ENCODE peak calls at places on chromosomes 3 and 15, in six cellular contexts. One of them, this sample, is unnamed.

GRCh38 chr15:66863382-66864085 is 161.5 kb downstream of the SMAD6 start:
- DNase-seq in fibroblast of lung: no peak
- DNase-seq in HepG2: no peak
- DNase-seq in astrocyte: no peak
- DNase-seq in K562: no peak
- DNase-seq in A549: no peak
- DNase-seq in this sample: no peak

GRCh38 chr3:182787302-182788036 is 5.8 kb upstream of the ATP11B start:
- DNase-seq in K562: peak; percentile 72
- DNase-seq in fibroblast of lung: peak; percentile 69
- DNase-seq in A549: no peak
- DNase-seq in astrocyte: peak; percentile 64
- DNase-seq in HepG2: no peak
- DNase-seq in this sample: no peak

GRCh38 chr3:4794331-4794730 is 184.9 kb upstream of the BHLHE40 start:
- DNase-seq in A549: no peak
- DNase-seq in K562: no peak
- DNase-seq in HepG2: no peak
- DNase-seq in fibroblast of lung: peak; percentile 57
- DNase-seq in astrocyte: peak; percentile 48
- DNase-seq in this sample: no peak

GRCh38 chr3:55489804-55490132 is 2.7 kb upstream of the WNT5A start:
- DNase-seq in astrocyte: no peak
- DNase-seq in K562: no peak
- DNase-seq in HepG2: no peak
- DNase-seq in A549: no peak
- DNase-seq in fibroblast of lung: peak; percentile 49
- DNase-seq in this sample: peak; percentile 68

GRCh38 chr3:111910806-111911205 is 51.7 kb downstream of the PHLDB2 start:
- DNase-seq in K562: no peak
- DNase-seq in astrocyte: peak; percentile 97
- DNase-seq in A549: no peak
- DNase-seq in HepG2: no peak
- DNase-seq in fibroblast of lung: peak; percentile 97
- DNase-seq in this sample: no peak

GRCh38 chr3:5809811-5810210 is 622.3 kb downstream of the EDEM1 start:
- DNase-seq in A549: no peak
- DNase-seq in fibroblast of lung: no peak
- DNase-seq in K562: no peak
- DNase-seq in astrocyte: no peak
- DNase-seq in HepG2: no peak
- DNase-seq in this sample: no peak

GRCh38 chr3:143199998-143200909 is 80.7 kb downstream of the CHST2 start:
- DNase-seq in astrocyte: peak; percentile 14
- DNase-seq in HepG2: no peak
- DNase-seq in K562: no peak
- DNase-seq in fibroblast of lung: peak; percentile 37
- DNase-seq in A549: no peak
- DNase-seq in this sample: no peak

GRCh38 chr3:48521635-48522034 is 17.7 kb upstream of the SHISA5 start:
- DNase-seq in A549: no peak
- DNase-seq in K562: no peak
- DNase-seq in astrocyte: no peak
- DNase-seq in HepG2: no peak
- DNase-seq in fibroblast of lung: no peak
- DNase-seq in this sample: no peak

GRCh38 chr3:53938645-53939044 is 47.0 kb upstream of the SELENOK start:
- DNase-seq in HepG2: peak; percentile 25
- DNase-seq in astrocyte: peak; percentile 23
- DNase-seq in fibroblast of lung: peak; percentile 41
- DNase-seq in K562: peak; percentile 48
- DNase-seq in A549: peak; percentile 44
- DNase-seq in this sample: peak; percentile 78

GRCh38 chr3:41503998-41504623 is 304.8 kb downstream of the CTNNB1 start:
- DNase-seq in astrocyte: no peak
- DNase-seq in A549: no peak
- DNase-seq in HepG2: no peak
- DNase-seq in K562: no peak
- DNase-seq in fibroblast of lung: no peak
- DNase-seq in this sample: no peak

GRCh38 chr3:179563298-179563934 is 690 bp downstream of the ACTL6A start:
- DNase-seq in astrocyte: peak; percentile 55
- DNase-seq in fibroblast of lung: peak; percentile 70
- DNase-seq in K562: peak; percentile 83
- DNase-seq in HepG2: peak; percentile 70
- DNase-seq in A549: peak; percentile 80
- DNase-seq in this sample: peak; percentile 88

GRCh38 chr3:72896996-72897757 is 9.3 kb downstream of the GXYLT2 start:
- DNase-seq in A549: no peak
- DNase-seq in astrocyte: peak; percentile 35
- DNase-seq in K562: no peak
- DNase-seq in fibroblast of lung: peak; percentile 46
- DNase-seq in HepG2: no peak
- DNase-seq in this sample: peak; percentile 38

GRCh38 chr15:95182081-95182480 is 950.7 kb downstream of the MCTP2 start:
- DNase-seq in astrocyte: no peak
- DNase-seq in HepG2: no peak
- DNase-seq in K562: no peak
- DNase-seq in A549: no peak
- DNase-seq in fibroblast of lung: no peak
- DNase-seq in this sample: no peak

GRCh38 chr3:48187579-48188265 is 495 bp downstream of the CDC25A start:
- DNase-seq in HepG2: no peak
- DNase-seq in K562: peak; percentile 31
- DNase-seq in fibroblast of lung: peak; percentile 8
- DNase-seq in astrocyte: no peak
- DNase-seq in A549: no peak
- DNase-seq in this sample: peak; percentile 74

GRCh38 chr15:47975422-47975821 is 145.4 kb upstream of the SLC24A5 start:
- DNase-seq in astrocyte: no peak
- DNase-seq in fibroblast of lung: no peak
- DNase-seq in K562: no peak
- DNase-seq in HepG2: no peak
- DNase-seq in A549: no peak
- DNase-seq in this sample: no peak

GRCh38 chr15:57595011-57595866 is 3.5 kb downstream of the MYZAP start:
- DNase-seq in HepG2: peak; percentile 21
- DNase-seq in astrocyte: no peak
- DNase-seq in fibroblast of lung: no peak
- DNase-seq in K562: no peak
- DNase-seq in A549: no peak
- DNase-seq in this sample: peak; percentile 38

DNA sequence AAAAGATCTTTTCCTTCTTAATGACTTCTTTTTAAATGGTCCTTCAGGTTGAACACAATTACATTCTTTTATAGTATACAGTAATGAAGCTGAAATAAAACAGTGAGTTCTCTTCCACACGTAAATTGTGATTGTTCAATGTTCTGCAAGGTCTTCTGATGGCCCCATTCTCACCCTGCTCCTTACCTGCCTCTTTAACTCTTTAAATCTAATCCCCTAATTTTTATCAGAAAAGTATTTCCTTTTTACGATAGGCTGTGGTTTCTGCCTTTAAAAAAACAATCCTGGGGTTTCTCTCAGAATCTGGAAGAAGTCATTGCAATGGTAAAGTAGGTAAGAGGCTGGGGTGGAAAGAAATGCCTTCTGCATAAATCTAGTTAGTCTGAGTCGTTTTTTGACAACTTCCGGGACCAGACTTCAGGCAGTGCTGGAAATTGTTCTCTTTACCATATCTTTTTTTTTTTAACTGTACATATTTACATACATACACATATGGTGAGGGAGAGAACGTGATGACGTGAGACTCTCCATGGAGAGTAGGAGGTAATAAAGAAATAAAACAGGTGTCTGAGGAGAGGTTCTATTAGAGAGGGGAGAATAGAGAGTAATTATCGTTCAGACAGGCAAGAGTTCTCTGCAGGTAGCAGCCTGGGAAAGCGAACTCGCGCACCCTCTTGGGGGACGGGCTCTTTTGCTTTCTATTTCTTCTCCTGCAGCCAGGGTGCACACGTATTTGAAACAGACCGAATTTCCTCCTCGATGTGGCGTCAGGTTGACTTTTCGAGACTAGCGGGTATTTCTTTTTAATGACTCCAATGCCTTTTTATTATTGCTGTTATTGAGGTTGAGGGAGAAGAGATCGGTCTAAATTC is at the start of gene SIDT1:
- DNase-seq in astrocyte: no peak
- DNase-seq in fibroblast of lung: peak; percentile 15
- DNase-seq in K562: peak; percentile 5
- DNase-seq in HepG2: no peak
- DNase-seq in A549: peak; percentile 48
- DNase-seq in this sample: peak; percentile 56
- H3K4me2 ChIP-seq in astrocyte: peak within 1 kb of the TSS; percentile 96
- H3K4me2 ChIP-seq in fibroblast of lung: peak within 1 kb of the TSS; percentile 69
- H3K4me2 ChIP-seq in K562: peak within 1 kb of the TSS; percentile 25
- H3K4me2 ChIP-seq in HepG2: peak within 1 kb of the TSS; percentile 75
- H3K4me2 ChIP-seq in A549: peak within 1 kb of the TSS; percentile 98
- H3K4me2 ChIP-seq in this sample: peak within 1 kb of the TSS; percentile 96

GRCh38 chr3:87158823-87159222 is 68.3 kb upstream of the CHMP2B start:
- DNase-seq in HepG2: no peak
- DNase-seq in astrocyte: no peak
- DNase-seq in fibroblast of lung: no peak
- DNase-seq in A549: no peak
- DNase-seq in K562: no peak
- DNase-seq in this sample: no peak

GRCh38 chr3:87167634-87168456 is 59.3 kb upstream of the CHMP2B start:
- DNase-seq in A549: peak; percentile 65
- DNase-seq in K562: peak; percentile 42
- DNase-seq in astrocyte: peak; percentile 16
- DNase-seq in fibroblast of lung: peak; percentile 34
- DNase-seq in HepG2: peak; percentile 31
- DNase-seq in this sample: peak; percentile 66

GRCh38 chr3:87161486-87161885 is 65.6 kb upstream of the CHMP2B start:
- DNase-seq in astrocyte: no peak
- DNase-seq in HepG2: no peak
- DNase-seq in A549: peak; percentile 4
- DNase-seq in K562: no peak
- DNase-seq in fibroblast of lung: no peak
- DNase-seq in this sample: no peak

DNA sequence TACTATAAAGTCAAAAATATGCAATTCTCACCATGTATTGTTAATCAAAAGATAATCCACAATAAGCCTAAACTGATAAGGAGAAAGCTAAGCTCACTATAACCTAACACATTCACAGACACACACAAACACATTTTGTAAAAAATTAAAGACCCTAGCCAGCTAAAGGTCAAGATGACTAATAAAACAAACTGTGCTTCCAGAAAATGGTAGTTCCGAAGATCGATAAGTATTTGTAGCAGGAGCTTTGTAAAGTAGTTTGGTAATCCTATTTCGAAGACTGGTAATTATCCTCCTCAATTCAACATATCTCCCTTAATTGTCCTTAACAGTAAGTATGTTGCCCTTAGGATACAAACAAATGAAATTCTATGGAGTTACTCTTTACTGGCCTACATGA is 62.9 kb upstream of the CHMP2B start:
- DNase-seq in K562: no peak
- DNase-seq in HepG2: no peak
- DNase-seq in fibroblast of lung: no peak
- DNase-seq in astrocyte: no peak
- DNase-seq in A549: no peak
- DNase-seq in this sample: no peak
- H3K4me2 ChIP-seq in K562: no peak overlapping the region
- H3K4me2 ChIP-seq in HepG2: no peak overlapping the region
- H3K4me2 ChIP-seq in fibroblast of lung: no peak overlapping the region
- H3K4me2 ChIP-seq in astrocyte: no peak overlapping the region
- H3K4me2 ChIP-seq in A549: no peak overlapping the region
- H3K4me2 ChIP-seq in this sample: no peak overlapping the region

GRCh38 chr3:28936154-28936553 is 344.7 kb upstream of the RBMS3 start:
- DNase-seq in HepG2: no peak
- DNase-seq in K562: no peak
- DNase-seq in A549: no peak
- DNase-seq in astrocyte: no peak
- DNase-seq in fibroblast of lung: no peak
- DNase-seq in this sample: no peak

GRCh38 chr3:28935141-28935540 is 345.7 kb upstream of the RBMS3 start:
- DNase-seq in A549: no peak
- DNase-seq in HepG2: no peak
- DNase-seq in fibroblast of lung: no peak
- DNase-seq in astrocyte: no peak
- DNase-seq in K562: no peak
- DNase-seq in this sample: no peak

GRCh38 chr3:28933337-28933736 is 347.5 kb upstream of the RBMS3 start:
- DNase-seq in K562: no peak
- DNase-seq in HepG2: no peak
- DNase-seq in fibroblast of lung: no peak
- DNase-seq in A549: no peak
- DNase-seq in astrocyte: no peak
- DNase-seq in this sample: no peak

GRCh38 chr3:28934135-28934813 is 346.6 kb upstream of the RBMS3 start:
- DNase-seq in A549: no peak
- DNase-seq in astrocyte: no peak
- DNase-seq in fibroblast of lung: no peak
- DNase-seq in HepG2: no peak
- DNase-seq in K562: no peak
- DNase-seq in this sample: no peak
- H3K4me2 ChIP-seq in A549: no peak overlapping the region
- H3K4me2 ChIP-seq in astrocyte: no peak overlapping the region
- H3K4me2 ChIP-seq in fibroblast of lung: no peak overlapping the region
- H3K4me2 ChIP-seq in HepG2: no peak overlapping the region
- H3K4me2 ChIP-seq in K562: no peak overlapping the region
- H3K4me2 ChIP-seq in this sample: no peak overlapping the region

GRCh38 chr15:100042558-100042957 is 299.2 kb downstream of the ADAMTS17 start:
- DNase-seq in HepG2: no peak
- DNase-seq in fibroblast of lung: peak; percentile 56
- DNase-seq in astrocyte: peak; percentile 24
- DNase-seq in A549: peak; percentile 10
- DNase-seq in K562: no peak
- DNase-seq in this sample: no peak

GRCh38 chr15:100039994-100040393 is 301.8 kb downstream of the ADAMTS17 start:
- DNase-seq in A549: no peak
- DNase-seq in astrocyte: no peak
- DNase-seq in K562: no peak
- DNase-seq in HepG2: no peak
- DNase-seq in fibroblast of lung: no peak
- DNase-seq in this sample: no peak

GRCh38 chr15:100041380-100041779 is 300.4 kb downstream of the ADAMTS17 start:
- DNase-seq in fibroblast of lung: no peak
- DNase-seq in astrocyte: no peak
- DNase-seq in K562: no peak
- DNase-seq in HepG2: no peak
- DNase-seq in A549: no peak
- DNase-seq in this sample: no peak

GRCh38 chr15:100043069-100043641 is 298.6 kb downstream of the ADAMTS17 start:
- DNase-seq in HepG2: no peak
- DNase-seq in A549: peak; percentile 42
- DNase-seq in fibroblast of lung: peak; percentile 91
- DNase-seq in K562: no peak
- DNase-seq in astrocyte: peak; percentile 87
- DNase-seq in this sample: peak; percentile 30

DNA sequence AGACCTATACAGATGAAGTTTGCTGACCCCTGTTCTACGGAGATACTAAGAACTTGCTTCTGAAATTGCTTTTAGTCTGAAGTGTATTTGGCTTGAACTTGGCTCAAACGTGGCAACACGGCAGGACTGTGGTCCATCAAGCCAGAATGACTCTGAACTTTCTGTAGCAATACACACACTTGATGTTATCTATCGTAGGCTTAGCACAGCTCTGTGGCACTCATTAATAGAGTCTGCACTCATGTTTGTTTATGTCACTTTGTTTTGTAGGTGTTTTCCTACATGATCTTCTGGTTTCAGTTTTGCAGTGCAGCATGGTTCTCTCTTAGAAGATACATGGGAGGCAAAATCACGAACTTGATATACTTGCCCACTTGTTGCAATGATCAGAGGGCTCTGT is 298.0 kb downstream of the ADAMTS17 start:
- DNase-seq in fibroblast of lung: no peak
- DNase-seq in K562: no peak
- DNase-seq in HepG2: no peak
- DNase-seq in astrocyte: no peak
- DNase-seq in A549: no peak
- DNase-seq in this sample: no peak
- H3K4me2 ChIP-seq in fibroblast of lung: peak overlapping the region; percentile 48
- H3K4me2 ChIP-seq in K562: no peak overlapping the region
- H3K4me2 ChIP-seq in HepG2: no peak overlapping the region
- H3K4me2 ChIP-seq in astrocyte: peak overlapping the region; percentile 80
- H3K4me2 ChIP-seq in A549: peak overlapping the region; percentile 32
- H3K4me2 ChIP-seq in this sample: no peak overlapping the region

This sample was measured in hepatocyte.